ENCODE peak calls at places on chromosomes 12 and 14, in eight cellular contexts. One of them, this sample, is unnamed.

GRCh38 chr12:34033628-34034296 is 11.5 kb downstream of the ALG10 start:
- DNase-seq in fibroblast of mammary gland: peak; percentile 45
- DNase-seq in SK-N-SH: peak; percentile 4
- DNase-seq in left ventricle myocardium inferior: no peak
- DNase-seq in uterus: no peak
- DNase-seq in psoas muscle: no peak
- DNase-seq in CD8-positive, alpha-beta T cell: no peak
- DNase-seq in IMR-90: peak; percentile 42
- DNase-seq in this sample: peak; percentile 70

GRCh38 chr14:105479438-105480164 is 5.0 kb downstream of the CRIP2 start:
- DNase-seq in fibroblast of mammary gland: no peak
- DNase-seq in SK-N-SH: no peak
- DNase-seq in left ventricle myocardium inferior: no peak
- DNase-seq in uterus: no peak
- DNase-seq in psoas muscle: no peak
- DNase-seq in CD8-positive, alpha-beta T cell: no peak
- DNase-seq in IMR-90: no peak
- DNase-seq in this sample: no peak

GRCh38 chr12:91180577-91180976 is 2.0 kb downstream of the DCN start:
- DNase-seq in fibroblast of mammary gland: peak; percentile 94
- DNase-seq in SK-N-SH: peak; percentile 7
- DNase-seq in left ventricle myocardium inferior: no peak
- DNase-seq in uterus: no peak
- DNase-seq in psoas muscle: no peak
- DNase-seq in CD8-positive, alpha-beta T cell: no peak
- DNase-seq in IMR-90: peak; percentile 78
- DNase-seq in this sample: peak; percentile 82

GRCh38 chr12:26633591-26634210 is 199.3 kb downstream of the ITPR2 start:
- DNase-seq in fibroblast of mammary gland: peak; percentile 84
- DNase-seq in SK-N-SH: no peak
- DNase-seq in left ventricle myocardium inferior: no peak
- DNase-seq in uterus: no peak
- DNase-seq in psoas muscle: no peak
- DNase-seq in CD8-positive, alpha-beta T cell: no peak
- DNase-seq in IMR-90: peak; percentile 75
- DNase-seq in this sample: peak; percentile 67

GRCh38 chr12:69269736-69270135 is 30.4 kb downstream of the CPSF6 start:
- DNase-seq in fibroblast of mammary gland: no peak
- DNase-seq in SK-N-SH: no peak
- DNase-seq in left ventricle myocardium inferior: no peak
- DNase-seq in uterus: no peak
- DNase-seq in psoas muscle: no peak
- DNase-seq in CD8-positive, alpha-beta T cell: no peak
- DNase-seq in IMR-90: no peak
- DNase-seq in this sample: no peak

GRCh38 chr12:49198431-49199155 is 9.7 kb upstream of the TUBA1A start:
- DNase-seq in fibroblast of mammary gland: peak; percentile 93
- DNase-seq in SK-N-SH: peak; percentile 27
- DNase-seq in left ventricle myocardium inferior: peak; percentile 45
- DNase-seq in uterus: peak; percentile 46
- DNase-seq in psoas muscle: no peak
- DNase-seq in CD8-positive, alpha-beta T cell: no peak
- DNase-seq in IMR-90: peak; percentile 94
- DNase-seq in this sample: peak; percentile 84

GRCh38 chr14:98138666-98139065 is 1133.3 kb downstream of the BCL11B start:
- DNase-seq in fibroblast of mammary gland: peak; percentile 3
- DNase-seq in SK-N-SH: peak; percentile 17
- DNase-seq in left ventricle myocardium inferior: no peak
- DNase-seq in uterus: no peak
- DNase-seq in psoas muscle: no peak
- DNase-seq in CD8-positive, alpha-beta T cell: peak; percentile 34
- DNase-seq in IMR-90: no peak
- DNase-seq in this sample: no peak

GRCh38 chr14:47442206-47442605 is 233.2 kb downstream of the MDGA2 start:
- DNase-seq in fibroblast of mammary gland: peak; percentile 38
- DNase-seq in SK-N-SH: no peak
- DNase-seq in left ventricle myocardium inferior: no peak
- DNase-seq in uterus: no peak
- DNase-seq in psoas muscle: no peak
- DNase-seq in CD8-positive, alpha-beta T cell: no peak
- DNase-seq in IMR-90: no peak
- DNase-seq in this sample: peak; percentile 5

GRCh38 chr12:64780531-64781373 is 21.5 kb upstream of the GNS start:
- DNase-seq in fibroblast of mammary gland: no peak
- DNase-seq in SK-N-SH: peak; percentile 81
- DNase-seq in left ventricle myocardium inferior: peak; percentile 45
- DNase-seq in uterus: peak; percentile 26
- DNase-seq in psoas muscle: peak; percentile 60
- DNase-seq in CD8-positive, alpha-beta T cell: no peak
- DNase-seq in IMR-90: no peak
- DNase-seq in this sample: no peak

GRCh38 chr12:53298154-53298553 is 1.3 kb upstream of the MYG1 start:
- DNase-seq in fibroblast of mammary gland: peak; percentile 92
- DNase-seq in SK-N-SH: no peak
- DNase-seq in left ventricle myocardium inferior: no peak
- DNase-seq in uterus: no peak
- DNase-seq in psoas muscle: no peak
- DNase-seq in CD8-positive, alpha-beta T cell: no peak
- DNase-seq in IMR-90: peak; percentile 97
- DNase-seq in this sample: peak; percentile 92

GRCh38 chr14:57847096-57847495 is 18.8 kb downstream of the SLC35F4 start:
- DNase-seq in fibroblast of mammary gland: peak; percentile 93
- DNase-seq in SK-N-SH: no peak
- DNase-seq in left ventricle myocardium inferior: no peak
- DNase-seq in uterus: no peak
- DNase-seq in psoas muscle: no peak
- DNase-seq in CD8-positive, alpha-beta T cell: no peak
- DNase-seq in IMR-90: no peak
- DNase-seq in this sample: peak; percentile 45

GRCh38 chr14:105061428-105062047 is 3.7 kb downstream of the GPR132 start:
- DNase-seq in fibroblast of mammary gland: no peak
- DNase-seq in SK-N-SH: no peak
- DNase-seq in left ventricle myocardium inferior: peak; percentile 70
- DNase-seq in uterus: no peak
- DNase-seq in psoas muscle: peak; percentile 75
- DNase-seq in CD8-positive, alpha-beta T cell: no peak
- DNase-seq in IMR-90: no peak
- DNase-seq in this sample: no peak

GRCh38 chr14:22039938-22040780 is 366.5 kb upstream of the OR4E1 start:
- DNase-seq in fibroblast of mammary gland: no peak
- DNase-seq in SK-N-SH: no peak
- DNase-seq in left ventricle myocardium inferior: no peak
- DNase-seq in uterus: no peak
- DNase-seq in psoas muscle: no peak
- DNase-seq in CD8-positive, alpha-beta T cell: peak; percentile 1
- DNase-seq in IMR-90: no peak
- DNase-seq in this sample: peak; percentile 2

GRCh38 chr14:102568115-102568614 is 24.3 kb upstream of the RCOR1 start:
- DNase-seq in fibroblast of mammary gland: no peak
- DNase-seq in SK-N-SH: no peak
- DNase-seq in left ventricle myocardium inferior: no peak
- DNase-seq in uterus: no peak
- DNase-seq in psoas muscle: no peak
- DNase-seq in CD8-positive, alpha-beta T cell: no peak
- DNase-seq in IMR-90: no peak
- DNase-seq in this sample: no peak

GRCh38 chr12:45730842-45731336 is 1.4 kb downstream of the ARID2 start:
- DNase-seq in fibroblast of mammary gland: peak; percentile 46
- DNase-seq in SK-N-SH: no peak
- DNase-seq in left ventricle myocardium inferior: no peak
- DNase-seq in uterus: no peak
- DNase-seq in psoas muscle: no peak
- DNase-seq in CD8-positive, alpha-beta T cell: no peak
- DNase-seq in IMR-90: peak; percentile 39
- DNase-seq in this sample: peak; percentile 44

GRCh38 chr14:79467837-79468236 is 743.5 kb downstream of the DIO2 start:
- DNase-seq in fibroblast of mammary gland: peak; percentile 10
- DNase-seq in SK-N-SH: no peak
- DNase-seq in left ventricle myocardium inferior: no peak
- DNase-seq in uterus: no peak
- DNase-seq in psoas muscle: no peak
- DNase-seq in CD8-positive, alpha-beta T cell: no peak
- DNase-seq in IMR-90: no peak
- DNase-seq in this sample: no peak

GRCh38 chr14:58082011-58082410 is 70.0 kb downstream of the ARMH4 start:
- DNase-seq in fibroblast of mammary gland: peak; percentile 43
- DNase-seq in SK-N-SH: no peak
- DNase-seq in left ventricle myocardium inferior: no peak
- DNase-seq in uterus: no peak
- DNase-seq in psoas muscle: no peak
- DNase-seq in CD8-positive, alpha-beta T cell: no peak
- DNase-seq in IMR-90: peak; percentile 51
- DNase-seq in this sample: peak; percentile 51

GRCh38 chr12:29509503-29509902 is 12.0 kb upstream of the OVCH1 start:
- DNase-seq in fibroblast of mammary gland: no peak
- DNase-seq in SK-N-SH: no peak
- DNase-seq in left ventricle myocardium inferior: no peak
- DNase-seq in uterus: no peak
- DNase-seq in psoas muscle: no peak
- DNase-seq in CD8-positive, alpha-beta T cell: no peak
- DNase-seq in IMR-90: no peak
- DNase-seq in this sample: no peak

GRCh38 chr12:8996682-8997405 is 7.5 kb downstream of the KLRG1 start:
- DNase-seq in fibroblast of mammary gland: peak; percentile 41
- DNase-seq in SK-N-SH: no peak
- DNase-seq in left ventricle myocardium inferior: no peak
- DNase-seq in uterus: no peak
- DNase-seq in psoas muscle: no peak
- DNase-seq in CD8-positive, alpha-beta T cell: no peak
- DNase-seq in IMR-90: peak; percentile 49
- DNase-seq in this sample: peak; percentile 9

GRCh38 chr12:806116-806805 is 53.9 kb downstream of the WNK1 start:
- DNase-seq in fibroblast of mammary gland: no peak
- DNase-seq in SK-N-SH: no peak
- DNase-seq in left ventricle myocardium inferior: no peak
- DNase-seq in uterus: no peak
- DNase-seq in psoas muscle: no peak
- DNase-seq in CD8-positive, alpha-beta T cell: no peak
- DNase-seq in IMR-90: peak; percentile 50
- DNase-seq in this sample: no peak
- H3K4me3 ChIP-seq in fibroblast of mammary gland: no peak overlapping the region
- H3K4me3 ChIP-seq in SK-N-SH: no peak overlapping the region
- H3K4me3 ChIP-seq in left ventricle myocardium inferior: peak overlapping the region; percentile 1
- H3K4me3 ChIP-seq in uterus: no peak overlapping the region
- H3K4me3 ChIP-seq in psoas muscle: no peak overlapping the region
- H3K4me3 ChIP-seq in CD8-positive, alpha-beta T cell: no peak overlapping the region
- H3K4me3 ChIP-seq in IMR-90: no peak overlapping the region
- H3K4me3 ChIP-seq in this sample: no peak overlapping the region

DNA sequence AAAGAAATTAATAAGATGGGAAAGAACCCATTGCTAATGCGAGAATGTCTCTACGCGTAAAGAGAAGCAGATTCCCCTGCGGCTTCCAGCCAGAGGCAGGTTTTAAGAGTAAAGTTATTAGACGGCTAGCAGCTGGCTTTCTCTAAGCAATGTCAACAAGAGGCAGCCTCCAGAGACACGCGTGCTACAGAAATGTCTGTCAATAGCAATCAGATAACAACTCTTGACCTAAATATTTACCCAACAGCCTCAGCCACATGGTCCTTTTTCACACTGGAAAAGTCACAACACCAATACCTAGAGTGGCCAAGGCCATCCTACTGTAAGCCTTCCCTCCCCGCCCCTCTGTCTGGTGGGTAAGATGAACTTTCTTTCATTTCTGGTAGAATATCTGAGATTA is 146.0 kb upstream of the SFSWAP start:
- DNase-seq in fibroblast of mammary gland: no peak
- DNase-seq in SK-N-SH: no peak
- DNase-seq in left ventricle myocardium inferior: no peak
- DNase-seq in uterus: no peak
- DNase-seq in psoas muscle: no peak
- DNase-seq in CD8-positive, alpha-beta T cell: no peak
- DNase-seq in IMR-90: no peak
- DNase-seq in this sample: no peak
- TF ChIP-seq CTCF in fibroblast of mammary gland: no peak
- TF ChIP-seq CTCF in SK-N-SH: no peak
- TF ChIP-seq CTCF in left ventricle myocardium inferior: no peak
- TF ChIP-seq CTCF in uterus: no peak
- TF ChIP-seq CTCF in psoas muscle: no peak
- TF ChIP-seq CTCF in CD8-positive, alpha-beta T cell: no peak
- TF ChIP-seq CTCF in IMR-90: no peak
- TF ChIP-seq CTCF in this sample: no peak

GRCh38 chr12:115421350-115421749 is 737.4 kb upstream of the TBX3 start:
- DNase-seq in fibroblast of mammary gland: no peak
- DNase-seq in SK-N-SH: no peak
- DNase-seq in left ventricle myocardium inferior: no peak
- DNase-seq in uterus: no peak
- DNase-seq in psoas muscle: no peak
- DNase-seq in CD8-positive, alpha-beta T cell: no peak
- DNase-seq in IMR-90: no peak
- DNase-seq in this sample: no peak

GRCh38 chr12:115421796-115422709 is 738.1 kb upstream of the TBX3 start:
- DNase-seq in fibroblast of mammary gland: no peak
- DNase-seq in SK-N-SH: no peak
- DNase-seq in left ventricle myocardium inferior: no peak
- DNase-seq in uterus: no peak
- DNase-seq in psoas muscle: no peak
- DNase-seq in CD8-positive, alpha-beta T cell: no peak
- DNase-seq in IMR-90: no peak
- DNase-seq in this sample: no peak

GRCh38 chr12:115423546-115423987 is 739.6 kb upstream of the TBX3 start:
- DNase-seq in fibroblast of mammary gland: no peak
- DNase-seq in SK-N-SH: no peak
- DNase-seq in left ventricle myocardium inferior: no peak
- DNase-seq in uterus: no peak
- DNase-seq in psoas muscle: no peak
- DNase-seq in CD8-positive, alpha-beta T cell: no peak
- DNase-seq in IMR-90: no peak
- DNase-seq in this sample: no peak

GRCh38 chr12:115422845-115423545 is 739.0 kb upstream of the TBX3 start:
- DNase-seq in fibroblast of mammary gland: no peak
- DNase-seq in SK-N-SH: no peak
- DNase-seq in left ventricle myocardium inferior: no peak
- DNase-seq in uterus: no peak
- DNase-seq in psoas muscle: no peak
- DNase-seq in CD8-positive, alpha-beta T cell: no peak
- DNase-seq in IMR-90: no peak
- DNase-seq in this sample: no peak

DNA sequence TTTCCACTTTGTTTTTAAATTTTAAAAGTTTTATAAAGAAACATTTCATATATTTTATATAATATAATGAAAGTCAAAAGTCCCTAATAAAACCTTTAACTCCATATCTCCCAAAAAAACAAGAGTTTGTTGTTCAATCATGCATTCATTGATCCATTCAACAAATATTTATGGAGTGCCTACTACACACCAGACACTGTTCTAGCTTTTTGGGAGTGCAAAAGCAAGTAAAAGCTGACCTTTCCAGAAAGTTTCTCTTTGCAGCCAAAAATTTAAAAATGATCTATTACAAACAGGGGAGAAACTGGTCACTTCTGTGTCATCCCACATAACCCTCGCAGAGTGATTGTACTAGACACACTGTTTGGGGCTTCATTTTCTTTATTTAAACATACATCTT is 740.0 kb upstream of the TBX3 start:
- DNase-seq in fibroblast of mammary gland: no peak
- DNase-seq in SK-N-SH: no peak
- DNase-seq in left ventricle myocardium inferior: no peak
- DNase-seq in uterus: no peak
- DNase-seq in psoas muscle: no peak
- DNase-seq in CD8-positive, alpha-beta T cell: no peak
- DNase-seq in IMR-90: no peak
- DNase-seq in this sample: no peak
- H3K4me3 ChIP-seq in fibroblast of mammary gland: no peak overlapping the region
- H3K4me3 ChIP-seq in SK-N-SH: no peak overlapping the region
- H3K4me3 ChIP-seq in left ventricle myocardium inferior: no peak overlapping the region
- H3K4me3 ChIP-seq in uterus: no peak overlapping the region
- H3K4me3 ChIP-seq in psoas muscle: no peak overlapping the region
- H3K4me3 ChIP-seq in CD8-positive, alpha-beta T cell: no peak overlapping the region
- H3K4me3 ChIP-seq in IMR-90: no peak overlapping the region
- H3K4me3 ChIP-seq in this sample: no peak overlapping the region

GRCh38 chr12:16622315-16622714 is 16.4 kb upstream of the LMO3 start:
- DNase-seq in fibroblast of mammary gland: no peak
- DNase-seq in SK-N-SH: no peak
- DNase-seq in left ventricle myocardium inferior: no peak
- DNase-seq in uterus: no peak
- DNase-seq in psoas muscle: no peak
- DNase-seq in CD8-positive, alpha-beta T cell: no peak
- DNase-seq in IMR-90: no peak
- DNase-seq in this sample: no peak
- TF ChIP-seq CTCF in fibroblast of mammary gland: no peak
- TF ChIP-seq CTCF in SK-N-SH: no peak
- TF ChIP-seq CTCF in left ventricle myocardium inferior: no peak
- TF ChIP-seq CTCF in uterus: no peak
- TF ChIP-seq CTCF in psoas muscle: no peak
- TF ChIP-seq CTCF in CD8-positive, alpha-beta T cell: no peak
- TF ChIP-seq CTCF in IMR-90: no peak
- TF ChIP-seq CTCF in this sample: no peak